ENCODE peak calls at places on chromosome X, in eight cellular contexts. T, K, U, V, N, I, G and D are unnamed samples.

GRCh38 chrX:97322401-97322800 is 438.7 kb downstream of the RPA4 start:
- DNase-seq in T (no peak), K (no peak), U (no peak), V (no peak), N (no peak), I (no peak), G (no peak), D (no peak)

GRCh38 chrX:23811135-23811781 is 28.3 kb downstream of the SAT1 start:
- DNase-seq in T (peak; percentile 53), K (no peak), U (no peak), V (no peak), N (no peak), I (no peak), G (no peak), D (no peak)

GRCh38 chrX:154444755-154445246 is 860 bp downstream of the FAM50A start:
- DNase-seq in T (no peak), K (no peak), U (no peak), V (no peak), N (no peak), I (no peak), G (no peak), D (no peak)

GRCh38 chrX:103864886-103865534 is 33.0 kb upstream of the RAB9B start:
- DNase-seq in T (no peak), K (no peak), U (no peak), V (peak; percentile 29), N (no peak), I (no peak), G (no peak), D (no peak)

GRCh38 chrX:103823591-103823990 is 8.5 kb downstream of the RAB9B start:
- DNase-seq in T (no peak), K (no peak), U (no peak), V (no peak), N (no peak), I (no peak), G (no peak), D (no peak)

GRCh38 chrX:13080128-13080795 is 35.8 kb upstream of the FAM9C start:
- DNase-seq in T (no peak), K (no peak), U (no peak), V (no peak), N (no peak), I (no peak), G (no peak), D (no peak)

GRCh38 chrX:15512401-15512965 is 11.9 kb downstream of the BMX start:
- DNase-seq in T (peak; percentile 43), K (no peak), U (no peak), V (no peak), N (no peak), I (no peak), G (no peak), D (peak; percentile 26)

GRCh38 chrX:130086414-130087207 is 23.7 kb downstream of the ELF4 start:
- DNase-seq in T (no peak), K (no peak), U (no peak), V (no peak), N (no peak), I (no peak), G (no peak), D (no peak)

GRCh38 chrX:112512509-112512908 is 167.2 kb downstream of the LHFPL1 start:
- DNase-seq in T (peak; percentile 11), K (no peak), U (no peak), V (no peak), N (peak; percentile 25), I (no peak), G (no peak), D (no peak)